ENCODE peak calls at places on chromosomes 11 and 22, in seven cellular contexts. E, N, L, X, Y, Z and D are unnamed samples.

GRCh38 chr11:47778878-47779483 is 11.8 kb upstream of the FNBP4 start:
- DNase-seq in E (no peak), N (no peak), L (no peak), X (no peak), Y (no peak), Z (no peak), D (no peak)

GRCh38 chr11:118771481-118772278 is 19.3 kb downstream of the DDX6 start:
- DNase-seq in E (no peak), N (no peak), L (no peak), X (no peak), Y (no peak), Z (no peak), D (no peak)

GRCh38 chr11:48003926-48004325 is 23.6 kb downstream of the PTPRJ start:
- DNase-seq in E (no peak), N (no peak), L (no peak), X (no peak), Y (no peak), Z (no peak), D (no peak)

GRCh38 chr22:49936018-49936972 is 17.9 kb downstream of the CRELD2 start:
- DNase-seq in E (peak), N (peak), L (peak), X (peak), Y (peak), Z (peak), D (peak)

GRCh38 chr22:38655532-38656255 is 498 bp downstream of the FAM227A start:
- DNase-seq in E (peak), N (no peak), L (peak), X (no peak), Y (no peak), Z (no peak), D (no peak)

GRCh38 chr11:96021901-96022650 is 98.2 kb upstream of the MTMR2 start:
- DNase-seq in E (no peak), N (no peak), L (no peak), X (no peak), Y (no peak), Z (no peak), D (no peak)

GRCh38 chr11:82960000-82960778 is 58.7 kb downstream of the DDIAS start:
- DNase-seq in E (no peak), N (no peak), L (no peak), X (no peak), Y (no peak), Z (no peak), D (no peak)

GRCh38 chr11:128713595-128713994 is 19.7 kb downstream of the FLI1 start:
- DNase-seq in E (no peak), N (no peak), L (no peak), X (no peak), Y (no peak), Z (no peak), D (no peak)

GRCh38 chr11:27621440-27622161 is 78.7 kb downstream of the BDNF start:
- DNase-seq in E (no peak), N (no peak), L (peak), X (no peak), Y (no peak), Z (no peak), D (no peak)

GRCh38 chr22:20112623-20113511 is 3.0 kb upstream of the RANBP1 start:
- DNase-seq in E (no peak), N (peak), L (no peak), X (no peak), Y (no peak), Z (no peak), D (no peak)
- TF ChIP-seq POLR2A in E (no peak), N (no peak), L (no peak), X (no peak), Y (no peak), Z (no peak), D (no peak)

GRCh38 chr22:17781319-17782031 is 7.2 kb upstream of the BID start:
- DNase-seq in E (peak), N (peak), L (peak), X (no peak), Y (peak), Z (no peak), D (no peak)

GRCh38 chr22:17783773-17784480 is 9.7 kb upstream of the BID start:
- DNase-seq in E (no peak), N (no peak), L (no peak), X (no peak), Y (no peak), Z (no peak), D (no peak)

GRCh38 chr22:17782158-17782557 is 7.9 kb upstream of the BID start:
- DNase-seq in E (no peak), N (peak), L (no peak), X (no peak), Y (no peak), Z (no peak), D (no peak)

GRCh38 chr22:17783317-17783716 is 9.0 kb upstream of the BID start:
- DNase-seq in E (no peak), N (no peak), L (no peak), X (no peak), Y (no peak), Z (no peak), D (no peak)

DNA sequence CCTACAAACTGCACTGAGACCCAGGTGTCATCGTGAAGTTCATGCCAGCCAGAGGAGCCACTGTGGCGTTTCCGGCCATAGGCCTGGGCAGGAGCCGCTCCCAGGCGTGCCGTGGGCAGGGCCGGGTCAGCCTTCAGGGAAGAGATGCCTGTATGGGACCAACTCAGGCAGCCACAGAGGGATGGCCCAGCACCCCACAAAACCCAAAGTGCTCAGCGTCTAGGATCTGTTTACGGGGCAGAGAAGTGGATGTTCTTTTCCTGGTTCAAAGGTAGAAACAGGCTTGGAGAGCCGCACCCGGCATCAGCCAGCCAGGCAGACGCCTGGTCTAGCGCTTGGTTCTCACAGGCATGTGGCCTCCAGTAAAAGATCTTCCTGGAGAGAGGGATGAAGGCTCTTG is 8.4 kb upstream of the BID start:
- DNase-seq in E (no peak), N (no peak), L (no peak), X (no peak), Y (no peak), Z (peak), D (no peak)
- TF ChIP-seq POLR2A in E (no peak), N (no peak), L (no peak), X (no peak), Y (no peak), Z (no peak), D (no peak)

DNA sequence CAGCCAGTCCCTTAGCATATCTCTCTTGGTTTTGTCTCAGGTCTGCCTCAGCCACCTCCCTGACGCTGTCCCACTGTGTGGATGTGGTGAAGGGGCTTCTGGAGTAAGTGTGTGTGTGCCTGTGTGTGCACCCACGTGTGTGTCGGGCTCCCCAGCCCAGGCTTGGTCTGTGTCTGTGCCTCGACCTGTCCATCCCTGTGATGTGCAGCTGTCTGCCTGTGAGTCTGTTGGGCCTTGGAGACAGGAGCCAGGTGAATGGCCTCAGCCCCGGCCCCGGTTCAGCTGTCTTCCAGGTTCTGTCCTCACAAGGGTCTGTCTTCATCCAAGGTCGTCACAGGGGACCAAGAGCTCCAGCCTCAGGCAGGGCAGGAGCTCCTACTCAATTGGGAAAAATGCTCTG is 9.8 kb downstream of the ATG16L2 start:
- DNase-seq in E (no peak), N (no peak), L (no peak), X (no peak), Y (no peak), Z (no peak), D (no peak)
- TF ChIP-seq POLR2A in E (no peak), N (no peak), L (no peak), X (no peak), Y (no peak), Z (no peak), D (no peak)

DNA sequence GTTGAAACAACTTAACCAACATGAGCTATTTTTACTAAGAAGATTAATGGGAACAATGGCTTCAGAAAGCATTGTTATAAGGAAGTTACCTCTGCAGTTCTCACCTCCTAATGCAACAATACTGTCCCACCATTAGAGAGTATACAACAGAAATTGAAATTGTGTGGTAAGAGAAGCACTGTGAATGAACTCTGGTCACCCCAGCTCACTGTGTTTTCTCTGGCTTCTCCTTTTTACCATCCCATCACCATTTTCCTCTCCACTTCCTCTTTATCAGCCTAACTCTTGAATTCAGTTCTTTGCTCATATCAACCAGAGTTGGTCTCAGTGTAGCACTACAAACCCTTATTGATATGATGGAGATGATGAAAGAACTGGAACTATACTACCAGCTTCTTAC is 138.0 kb upstream of the POU2AF2 start:
- DNase-seq in E (no peak), N (no peak), L (no peak), X (no peak), Y (no peak), Z (no peak), D (no peak)
- TF ChIP-seq POLR2A in E (no peak), N (no peak), L (no peak), X (no peak), Y (no peak), Z (no peak), D (no peak)

GRCh38 chr11:68031136-68031459 is 617 bp downstream of the NDUFS8 start:
- DNase-seq in E (no peak), N (no peak), L (no peak), X (no peak), Y (no peak), Z (no peak), D (no peak)

GRCh38 chr11:68032003-68032402 is 1.5 kb downstream of the NDUFS8 start:
- DNase-seq in E (no peak), N (peak), L (no peak), X (no peak), Y (no peak), Z (no peak), D (no peak)

GRCh38 chr11:68032997-68033707 is 2.7 kb downstream of the NDUFS8 start:
- DNase-seq in E (no peak), N (peak), L (no peak), X (no peak), Y (no peak), Z (no peak), D (no peak)

GRCh38 chr11:68028802-68029475 is 1.5 kb upstream of the NDUFS8 start:
- DNase-seq in E (peak), N (no peak), L (peak), X (no peak), Y (no peak), Z (no peak), D (no peak)

DNA sequence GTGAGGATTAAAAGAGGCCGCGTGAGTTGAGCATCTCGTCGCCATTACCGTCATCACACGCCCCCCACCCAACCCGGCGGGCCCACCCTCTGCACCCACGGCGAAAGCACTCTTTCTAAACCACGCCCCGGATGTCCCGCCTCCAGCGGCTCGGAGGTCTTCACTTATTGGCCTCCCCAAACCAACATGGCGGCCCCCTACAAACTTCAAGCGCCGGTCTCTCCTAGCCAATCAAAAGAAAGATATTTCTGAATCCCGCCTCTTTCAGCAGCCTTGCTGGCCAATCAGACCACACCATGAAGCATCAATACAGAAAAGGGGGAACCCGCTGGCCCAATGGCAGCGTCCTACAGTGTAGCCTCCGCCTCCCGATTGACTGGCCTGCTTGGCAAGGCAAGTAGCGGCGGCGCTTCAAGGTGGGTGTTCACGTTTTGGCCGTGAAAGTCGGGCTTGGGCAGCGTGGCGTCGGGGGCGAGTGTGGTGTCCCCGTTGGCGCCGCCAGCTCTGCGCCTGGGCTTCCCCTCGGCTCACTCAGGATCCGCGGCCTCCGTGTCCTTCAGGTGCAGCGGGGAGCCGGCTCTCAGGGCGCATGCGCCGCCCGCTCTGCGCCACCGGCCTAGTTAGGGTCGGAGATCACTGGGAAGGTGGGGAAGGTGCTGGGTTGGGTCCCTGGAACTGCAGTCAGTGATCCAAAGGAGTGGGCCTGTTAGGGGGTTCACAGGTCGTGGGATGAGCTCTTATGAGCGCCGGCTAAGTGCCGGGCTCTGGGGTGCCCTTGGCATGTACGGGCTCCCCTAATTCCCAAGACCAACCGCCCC is at the start of gene NDUFS8:
- DNase-seq in E (peak), N (peak), L (peak), X (peak), Y (peak), Z (peak), D (peak)
- TF ChIP-seq POLR2A in E (peak), N (no peak), L (no peak), X (no peak), Y (peak), Z (peak), D (peak)

GRCh38 chr11:765802-766091 is 11.5 kb downstream of the GATD1 start:
- DNase-seq in E (no peak), N (no peak), L (no peak), X (no peak), Y (no peak), Z (no peak), D (no peak)

GRCh38 chr11:765025-765801 is 12.1 kb downstream of the GATD1 start:
- DNase-seq in E (peak), N (peak), L (peak), X (peak), Y (no peak), Z (peak), D (no peak)

GRCh38 chr11:766941-767210 is 10.4 kb downstream of the GATD1 start:
- DNase-seq in E (no peak), N (no peak), L (no peak), X (no peak), Y (no peak), Z (no peak), D (no peak)

GRCh38 chr11:766106-766940 is 11.0 kb downstream of the GATD1 start:
- DNase-seq in E (peak), N (no peak), L (no peak), X (no peak), Y (no peak), Z (no peak), D (no peak)

DNA sequence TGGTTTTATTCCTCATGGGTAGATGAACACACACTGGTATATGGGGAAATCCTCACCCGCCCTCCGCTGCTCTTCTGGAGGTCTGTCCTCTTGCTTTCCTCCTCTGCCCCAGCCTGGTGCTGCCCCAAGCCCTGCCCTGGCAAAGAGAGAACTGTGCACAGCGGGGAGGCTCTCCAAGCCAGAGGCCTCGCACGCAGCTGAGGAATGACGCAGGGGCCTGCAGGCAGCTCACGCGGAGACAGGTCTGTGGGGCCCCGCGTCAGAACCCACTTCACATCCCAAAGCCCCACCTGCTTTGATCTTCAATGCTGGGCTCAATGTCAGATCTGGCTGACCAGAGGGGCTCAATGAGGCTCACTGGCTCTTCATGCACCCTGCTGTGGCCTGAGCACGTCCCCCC is 10.0 kb downstream of the GATD1 start:
- DNase-seq in E (no peak), N (peak), L (no peak), X (no peak), Y (no peak), Z (no peak), D (no peak)
- TF ChIP-seq POLR2A in E (no peak), N (no peak), L (no peak), X (no peak), Y (no peak), Z (no peak), D (no peak)